ENCODE peak calls at places on chromosomes 11 and 22, in ten cellular contexts. W, Z, B, X, D, N, F, Q, U and V are unnamed samples.

GRCh38 chr11:66313321-66314185 is 3.3 kb downstream of the CD248 start:
- DNase-seq in X (no peak), U (no peak), W (no peak), B (peak; percentile 13), D (no peak), F (no peak), Z (no peak), Q (peak; percentile 42), N (peak; percentile 89), V (no peak)

GRCh38 chr11:66081505-66081904 is 11.4 kb downstream of the PACS1 start:
- DNase-seq in B (peak; percentile 42), N (peak; percentile 93), F (no peak), D (peak; percentile 68), X (no peak), U (peak; percentile 80), Q (no peak), W (peak; percentile 87), Z (peak; percentile 74), V (no peak)

GRCh38 chr11:124421043-124421442 is 3.6 kb downstream of the OR8B4 start:
- DNase-seq in Q (no peak), W (no peak), D (no peak), B (peak; percentile 5), N (no peak), F (no peak), Z (no peak), U (no peak), X (no peak), V (no peak)

GRCh38 chr11:83087035-83087434 is 15.3 kb upstream of the RAB30 start:
- DNase-seq in U (peak; percentile 22), Z (no peak), B (peak; percentile 15), X (no peak), W (no peak), D (no peak), Q (no peak), F (no peak), N (no peak), V (no peak)

GRCh38 chr22:46613606-46613997 is 6.6 kb upstream of the GRAMD4 start:
- DNase-seq in B (no peak), Q (no peak), Z (peak; percentile 40), F (no peak), D (peak; percentile 59), U (no peak), X (peak; percentile 52), N (no peak), W (peak; percentile 72), V (no peak)

GRCh38 chr22:47051435-47052175 is 289.2 kb downstream of the TBC1D22A start:
- DNase-seq in D (no peak), F (no peak), Z (no peak), X (no peak), Q (no peak), U (no peak), N (no peak), B (no peak), W (no peak), V (no peak)

GRCh38 chr22:21926728-21927127 is 25.9 kb downstream of the PPM1F start:
- DNase-seq in Z (no peak), U (no peak), X (no peak), D (no peak), F (no peak), N (no peak), B (no peak), Q (no peak), W (no peak), V (no peak)

GRCh38 chr11:40387240-40387980 is 1072.0 kb downstream of the LRRC4C start:
- DNase-seq in Q (no peak), N (no peak), Z (no peak), W (no peak), X (no peak), F (no peak), B (no peak), D (no peak), U (no peak), V (no peak)

GRCh38 chr11:117900720-117901440 is 24.4 kb upstream of the FXYD6 start:
- DNase-seq in U (no peak), B (no peak), N (peak; percentile 61), W (no peak), X (no peak), Q (peak; percentile 8), F (no peak), Z (no peak), D (no peak), V (no peak)

GRCh38 chr22:37546436-37547248 is 13.6 kb upstream of the CDC42EP1 start:
- DNase-seq in X (peak; percentile 81), N (peak; percentile 89), U (peak; percentile 90), B (peak; percentile 44), D (no peak), F (no peak), Z (peak; percentile 32), Q (no peak), W (no peak), V (no peak)

GRCh38 chr11:125433454-125434121 is 62.5 kb downstream of the FEZ1 start:
- DNase-seq in D (no peak), F (no peak), W (peak; percentile 58), X (peak; percentile 70), Z (peak; percentile 10), N (peak; percentile 75), Q (no peak), U (peak; percentile 53), B (peak; percentile 55), V (no peak)

GRCh38 chr11:124152770-124153407 is 30.3 kb upstream of the OR10D3 start:
- DNase-seq in F (no peak), Z (no peak), B (no peak), W (no peak), N (no peak), D (no peak), U (no peak), X (no peak), Q (no peak), V (no peak)

GRCh38 chr11:129192150-129192549 is at the start of gene ARHGAP32:
- DNase-seq in F (peak; percentile 61), Q (no peak), W (no peak), D (no peak), U (no peak), B (no peak), X (no peak), Z (peak; percentile 15), N (no peak), V (no peak)

GRCh38 chr11:2746401-2747230 is 46.8 kb upstream of the KCNQ1OT1 start:
- DNase-seq in Z (no peak), Q (no peak), F (no peak), B (no peak), D (no peak), W (no peak), U (peak; percentile 5), X (peak; percentile 37), N (peak; percentile 80), V (no peak)

GRCh38 chr11:126918556-126918955 is 82.0 kb downstream of the KIRREL3 start:
- DNase-seq in X (no peak), Z (no peak), F (no peak), B (peak; percentile 42), D (no peak), N (no peak), U (no peak), W (no peak), Q (no peak), V (no peak)

GRCh38 chr11:65864758-65865471 is 4.7 kb downstream of the MUS81 start:
- DNase-seq in W (peak; percentile 1), Q (peak; percentile 16), N (no peak), F (no peak), X (no peak), D (no peak), Z (no peak), B (no peak), U (no peak), V (no peak)

GRCh38 chr11:19092850-19093249 is 24.1 kb upstream of the ZDHHC13 start:
- DNase-seq in Z (no peak), X (no peak), W (no peak), F (no peak), N (no peak), Q (no peak), U (no peak), B (no peak), D (no peak), V (no peak)

GRCh38 chr11:79352304-79352703 is 88.5 kb downstream of the TENM4 start:
- DNase-seq in N (no peak), X (no peak), U (no peak), D (no peak), B (no peak), F (no peak), Z (no peak), Q (no peak), W (no peak), V (no peak)
- H3K4me3 ChIP-seq in N (no peak overlapping the region), X (no peak overlapping the region), U (no peak overlapping the region), D (no peak overlapping the region), B (no peak overlapping the region), F (no peak overlapping the region), Z (no peak overlapping the region), Q (no peak overlapping the region), W (no peak overlapping the region), V (no peak overlapping the region)

GRCh38 chr11:88292156-88292844 is 45.2 kb downstream of the CTSC start:
- DNase-seq in X (no peak), Z (peak; percentile 58), F (no peak), B (peak; percentile 18), W (no peak), Q (peak; percentile 26), D (no peak), N (no peak), U (peak; percentile 77), V (no peak)
- TF ChIP-seq CTCF in X (no peak), Z (no peak), F (no peak), B (no peak), W (no peak), Q (no peak), D (no peak), N (no peak), U (no peak), V (no peak)

GRCh38 chr11:77176996-77177395 is 49.0 kb downstream of the MYO7A start:
- DNase-seq in U (no peak), Z (no peak), W (no peak), F (no peak), B (no peak), Q (no peak), X (no peak), D (no peak), N (no peak), V (no peak)

GRCh38 chr11:77179681-77180080 is 51.6 kb downstream of the MYO7A start:
- DNase-seq in B (no peak), N (no peak), X (no peak), W (no peak), D (no peak), U (no peak), F (no peak), Z (no peak), Q (no peak), V (no peak)

GRCh38 chr11:77180346-77180745 is 52.3 kb downstream of the MYO7A start:
- DNase-seq in U (no peak), X (no peak), W (no peak), F (no peak), N (no peak), D (no peak), Z (no peak), B (no peak), Q (no peak), V (no peak)

GRCh38 chr11:77178150-77178549 is 50.1 kb downstream of the MYO7A start:
- DNase-seq in U (no peak), X (no peak), Z (no peak), D (no peak), B (no peak), F (no peak), W (no peak), Q (no peak), N (no peak), V (no peak)

GRCh38 chr11:77179048-77179447 is 51.0 kb downstream of the MYO7A start:
- DNase-seq in B (no peak), Q (no peak), Z (no peak), D (no peak), U (no peak), N (no peak), X (no peak), W (no peak), F (no peak), V (no peak)
- H3K4me3 ChIP-seq in B (no peak overlapping the region), Q (no peak overlapping the region), Z (no peak overlapping the region), D (no peak overlapping the region), U (no peak overlapping the region), N (no peak overlapping the region), X (no peak overlapping the region), W (no peak overlapping the region), F (no peak overlapping the region), V (no peak overlapping the region)

GRCh38 chr11:104256525-104256924 is 92.6 kb upstream of the PDGFD start:
- DNase-seq in Z (no peak), W (no peak), D (no peak), U (no peak), Q (no peak), F (no peak), X (no peak), B (peak; percentile 3), N (no peak), V (no peak)
- TF ChIP-seq CTCF in Z (no peak), W (no peak), D (peak; percentile 5), U (no peak), Q (no peak), F (peak; percentile 10), X (no peak), B (peak; percentile 43), N (no peak), V (no peak)